ENCODE peak calls at places on chromosomes 4 and X, in five cellular contexts. S is activated gamma-delta T cell treated with Interleukin-2 at 50 U/mL for 16 hours, U is pancreas, A is stromal cell of bone marrow, V is brain pericyte. E is an unnamed sample.

GRCh38 chrX:49186125-49187027 is at the start of gene PRICKLE3:
- DNase-seq in S (peak), U (peak), A (no peak), V (no peak), E (no peak)

GRCh38 chr4:110208419-110208818 is 10.0 kb upstream of the ELOVL6 start:
- DNase-seq in S (no peak), U (no peak), A (no peak), V (no peak), E (no peak)

GRCh38 chr4:181952478-181952877 is 290.7 kb upstream of the TENM3 start:
- DNase-seq in S (no peak), U (no peak), A (peak), V (peak), E (peak)

GRCh38 chrX:34893741-34894140 is 48.9 kb upstream of the FAM47B start:
- DNase-seq in S (no peak), U (no peak), A (no peak), V (no peak), E (no peak)

GRCh38 chrX:82648062-82648461 is 860.0 kb upstream of the POU3F4 start:
- DNase-seq in S (no peak), U (no peak), A (no peak), V (no peak), E (no peak)

GRCh38 chrX:47483310-47484268 is 567 bp upstream of the ZNF41 start:
- DNase-seq in S (no peak), U (no peak), A (peak), V (no peak), E (no peak)

GRCh38 chrX:111823068-111823467 is 52.9 kb upstream of the TRPC5OS start:
- DNase-seq in S (no peak), U (no peak), A (no peak), V (no peak), E (no peak)

GRCh38 chrX:153829799-153830631 is at the start of gene PDZD4:
- DNase-seq in S (no peak), U (no peak), A (no peak), V (no peak), E (no peak)

GRCh38 chr4:156476359-156476758 is 495.2 kb downstream of the PDGFC start:
- DNase-seq in S (no peak), U (no peak), A (peak), V (peak), E (peak)

GRCh38 chr4:24477919-24478318 is 106.4 kb downstream of the DHX15 start:
- DNase-seq in S (no peak), U (no peak), A (no peak), V (no peak), E (peak)